ENCODE peak calls at places on chromosomes 3 and 15, in four cellular contexts. M is A549, A is fibroblast of lung, P is stomach. B is an unnamed sample. For H3K4me1, the result is how much of the 10 kb centered on the place peaks cover.

GRCh38 chr15:48802867-48803266 is 8.0 kb downstream of the CEP152 start:
- DNase-seq in A (peak), M (no peak), P (no peak), B (peak)

GRCh38 chr3:65483475-65483874 is 555.2 kb downstream of the MAGI1 start:
- DNase-seq in A (peak), M (no peak), P (peak), B (no peak)

GRCh38 chr3:5021571-5022092 is 42.4 kb downstream of the BHLHE40 start:
- DNase-seq in A (peak), P (no peak), M (peak), B (peak)

GRCh38 chr3:188680189-188680588 is 491.6 kb upstream of the TPRG1 start:
- DNase-seq in A (peak), P (no peak), M (no peak), B (no peak)

GRCh38 chr3:117103645-117104044 is 394.1 kb downstream of the TUSC7 start:
- DNase-seq in A (no peak), P (no peak), M (no peak), B (no peak)

GRCh38 chr15:51350723-51351122 is 9.3 kb downstream of the GLDN start:
- DNase-seq in P (no peak), M (no peak), A (no peak), B (no peak)

GRCh38 chr3:140715035-140715434 is 37.2 kb downstream of the TRIM42 start:
- DNase-seq in A (no peak), P (no peak), M (no peak), B (no peak)

GRCh38 chr3:160661660-160662059 is 15.3 kb upstream of the ARL14 start:
- DNase-seq in P (no peak), M (no peak), A (no peak), B (no peak)

GRCh38 chr3:17481116-17481515 is 261.3 kb downstream of the TBC1D5 start:
- DNase-seq in M (no peak), A (no peak), P (peak), B (no peak)

GRCh38 chr15:78421241-78421994 is 16.6 kb upstream of the IREB2 start:
- DNase-seq in M (no peak), P (no peak), A (no peak), B (no peak)

GRCh38 chr3:4512895-4513616 is 19.9 kb downstream of the ITPR1 start:
- DNase-seq in A (no peak), P (no peak), M (no peak), B (no peak)

GRCh38 chr3:189824629-189825312 is 193.6 kb downstream of the TP63 start:
- DNase-seq in A (peak), M (peak), P (no peak), B (peak)

GRCh38 chr3:180930526-180930925 is 18.1 kb downstream of the FXR1 start:
- DNase-seq in M (no peak), P (no peak), A (no peak), B (no peak)

GRCh38 chr3:152272771-152273242 is 4.1 kb downstream of the MBNL1 start:
- DNase-seq in M (no peak), P (no peak), A (peak), B (no peak)

GRCh38 chr3:46935168-46935858 is 41.2 kb downstream of the CCDC12 start:
- DNase-seq in P (peak), M (peak), A (peak), B (peak)

GRCh38 chr3:105537371-105538075 is 170.8 kb downstream of the ALCAM start:
- DNase-seq in A (peak), P (no peak), M (no peak), B (no peak)

GRCh38 chr3:105539897-105540296 is 173.2 kb downstream of the ALCAM start:
- DNase-seq in M (no peak), A (no peak), P (no peak), B (no peak)

GRCh38 chr3:105538483-105538882 is 171.8 kb downstream of the ALCAM start:
- DNase-seq in A (no peak), M (no peak), P (no peak), B (no peak)

GRCh38 chr3:105542604-105543003 is 175.9 kb downstream of the ALCAM start:
- DNase-seq in A (no peak), P (no peak), M (no peak), B (no peak)
- H3K4me1 ChIP-seq in A (under half), P (under half), M (under half), B (under half)

GRCh38 chr3:29514912-29515311 is 234.0 kb downstream of the RBMS3 start:
- DNase-seq in A (no peak), M (no peak), P (no peak), B (no peak)
- H3K27ac ChIP-seq in A (no peak), M (no peak), P (no peak), B (peak)

DNA sequence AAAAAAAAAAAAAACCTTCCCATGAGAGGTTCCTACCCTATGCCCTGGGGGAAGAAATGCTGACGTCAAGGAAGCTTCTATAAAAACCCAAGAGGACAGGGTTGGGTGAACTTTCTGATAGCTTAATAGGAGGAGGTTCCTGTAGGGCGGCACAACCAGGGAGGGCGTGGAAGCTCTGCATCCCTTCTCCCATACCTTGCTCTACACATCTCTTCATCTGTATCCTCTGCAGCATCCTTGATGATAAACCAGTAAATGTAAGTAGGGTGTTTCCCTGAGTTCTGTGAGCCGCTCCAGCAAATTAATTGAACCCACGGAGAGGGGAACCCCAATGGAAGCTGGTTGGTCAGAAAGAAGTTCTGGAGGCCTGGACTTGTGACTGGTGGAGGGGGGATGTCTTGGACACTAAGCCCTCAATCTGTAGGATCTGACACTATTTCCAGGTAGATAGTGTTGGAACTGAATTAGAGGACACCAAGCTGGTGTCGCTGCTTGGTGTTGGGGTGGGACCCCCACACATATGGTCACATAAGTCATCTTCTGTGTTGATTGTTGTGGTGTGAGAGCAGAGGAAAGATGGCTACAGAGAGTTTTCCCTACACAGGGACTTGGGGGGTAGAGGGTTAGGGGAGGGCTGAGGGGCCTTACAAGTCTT is 91.5 kb downstream of the ST6GAL1 start:
- DNase-seq in A (no peak), P (no peak), M (no peak), B (no peak)
- H3K4me1 ChIP-seq in A (under half), P (under half), M (under half), B (under half)

GRCh38 chr15:70698991-70699390 is 64.4 kb downstream of the UACA start:
- DNase-seq in M (no peak), P (no peak), A (no peak), B (no peak)
- H3K27ac ChIP-seq in M (no peak), P (peak), A (peak), B (peak)

DNA sequence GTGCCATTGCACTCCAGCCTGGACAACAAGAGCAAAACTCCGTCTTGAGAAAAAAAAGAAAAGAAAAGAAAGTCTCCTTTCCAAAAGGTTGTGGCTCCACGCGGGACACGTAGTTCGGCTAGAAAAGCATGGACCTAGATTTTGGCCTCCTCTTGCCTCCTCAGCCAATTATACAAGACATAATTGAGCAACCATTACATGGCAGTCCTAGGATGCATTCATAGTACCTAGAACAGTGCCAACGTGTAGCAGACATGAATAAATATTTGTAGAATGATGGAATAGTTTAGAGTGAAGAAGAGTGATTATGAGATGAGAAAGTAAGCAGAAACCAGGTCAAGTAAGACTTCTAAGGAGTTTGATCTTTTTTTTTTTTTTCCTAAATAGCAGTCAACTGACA is 112.5 kb downstream of the ZNF609 start:
- DNase-seq in A (no peak), P (no peak), M (no peak), B (no peak)
- H3K4me1 ChIP-seq in A (under half), P (under half), M (under half), B (under half)

B was measured in osteoblast.